ENCODE peak calls at places on chromosomes 11 and 22, in five cellular contexts. One of them, this sample, is unnamed.
A peak's percentile ranks its signal among the peaks of the same experiment; 100 is the strongest.

GRCh38 chr11:30128269-30128932 is 102.4 kb upstream of the FSHB start:
- DNase-seq in mesendoderm: peak; percentile 45
- DNase-seq in colonic mucosa: no peak
- DNase-seq in adrenal gland: peak; percentile 48
- DNase-seq in H1: no peak
- DNase-seq in this sample: no peak

GRCh38 chr11:1839924-1840779 is 1.4 kb downstream of the TNNI2 start:
- DNase-seq in mesendoderm: no peak
- DNase-seq in colonic mucosa: peak; percentile 54
- DNase-seq in adrenal gland: peak; percentile 56
- DNase-seq in H1: no peak
- DNase-seq in this sample: peak; percentile 88

GRCh38 chr11:61041755-61042518 is 60.4 kb upstream of the CD5 start:
- DNase-seq in mesendoderm: peak; percentile 59
- DNase-seq in colonic mucosa: peak; percentile 44
- DNase-seq in adrenal gland: peak; percentile 7
- DNase-seq in H1: peak; percentile 21
- DNase-seq in this sample: peak; percentile 82

GRCh38 chr11:62974848-62975522 is 9.8 kb downstream of the SLC22A6 start:
- DNase-seq in mesendoderm: peak; percentile 59
- DNase-seq in colonic mucosa: peak; percentile 88
- DNase-seq in adrenal gland: peak; percentile 8
- DNase-seq in H1: peak; percentile 25
- DNase-seq in this sample: peak; percentile 85

GRCh38 chr11:129640671-129641070 is 175.0 kb upstream of the TMEM45B start:
- DNase-seq in mesendoderm: no peak
- DNase-seq in colonic mucosa: no peak
- DNase-seq in adrenal gland: no peak
- DNase-seq in H1: no peak
- DNase-seq in this sample: no peak

GRCh38 chr22:43432883-43433415 is 21.1 kb downstream of the MPPED1 start:
- DNase-seq in mesendoderm: no peak
- DNase-seq in colonic mucosa: no peak
- DNase-seq in adrenal gland: no peak
- DNase-seq in H1: no peak
- DNase-seq in this sample: no peak

GRCh38 chr11:4071828-4072421 is 22.7 kb upstream of the RRM1 start:
- DNase-seq in mesendoderm: peak; percentile 14
- DNase-seq in colonic mucosa: no peak
- DNase-seq in adrenal gland: no peak
- DNase-seq in H1: no peak
- DNase-seq in this sample: no peak

GRCh38 chr11:15223318-15223717 is 108.6 kb downstream of the INSC start:
- DNase-seq in mesendoderm: no peak
- DNase-seq in colonic mucosa: no peak
- DNase-seq in adrenal gland: no peak
- DNase-seq in H1: no peak
- DNase-seq in this sample: no peak

GRCh38 chr11:72243567-72244316 is at the start of gene PHOX2A:
- DNase-seq in mesendoderm: no peak
- DNase-seq in colonic mucosa: no peak
- DNase-seq in adrenal gland: no peak
- DNase-seq in H1: no peak
- DNase-seq in this sample: no peak

GRCh38 chr11:46315033-46315738 is 32.1 kb upstream of the DGKZ start:
- DNase-seq in mesendoderm: peak; percentile 96
- DNase-seq in colonic mucosa: peak; percentile 84
- DNase-seq in adrenal gland: peak; percentile 85
- DNase-seq in H1: peak; percentile 77
- DNase-seq in this sample: peak; percentile 87

GRCh38 chr11:99015634-99016454 is 4.9 kb upstream of the CNTN5 start:
- DNase-seq in mesendoderm: peak; percentile 60
- DNase-seq in colonic mucosa: no peak
- DNase-seq in adrenal gland: peak; percentile 23
- DNase-seq in H1: no peak
- DNase-seq in this sample: no peak

GRCh38 chr22:17884084-17884483 is 109.8 kb upstream of the BID start:
- DNase-seq in mesendoderm: no peak
- DNase-seq in colonic mucosa: no peak
- DNase-seq in adrenal gland: no peak
- DNase-seq in H1: no peak
- DNase-seq in this sample: no peak

GRCh38 chr11:86644291-86644690 is 28.1 kb downstream of the ME3 start:
- DNase-seq in mesendoderm: no peak
- DNase-seq in colonic mucosa: no peak
- DNase-seq in adrenal gland: no peak
- DNase-seq in H1: no peak
- DNase-seq in this sample: no peak

GRCh38 chr11:57321996-57322880 is 2.5 kb downstream of the TNKS1BP1 start:
- DNase-seq in mesendoderm: peak; percentile 97
- DNase-seq in colonic mucosa: peak; percentile 92
- DNase-seq in adrenal gland: peak; percentile 97
- DNase-seq in H1: no peak
- DNase-seq in this sample: peak; percentile 80

GRCh38 chr11:2788751-2789140 is 89.0 kb upstream of the KCNQ1OT1 start:
- DNase-seq in mesendoderm: no peak
- DNase-seq in colonic mucosa: peak; percentile 18
- DNase-seq in adrenal gland: no peak
- DNase-seq in H1: no peak
- DNase-seq in this sample: peak; percentile 31

GRCh38 chr11:2559527-2560311 is 114.9 kb downstream of the KCNQ1 start:
- DNase-seq in mesendoderm: no peak
- DNase-seq in colonic mucosa: no peak
- DNase-seq in adrenal gland: peak; percentile 9
- DNase-seq in H1: no peak
- DNase-seq in this sample: peak; percentile 42

GRCh38 chr22:20509344-20510047 is 2.1 kb downstream of the MED15 start:
- DNase-seq in mesendoderm: peak; percentile 80
- DNase-seq in colonic mucosa: peak; percentile 81
- DNase-seq in adrenal gland: peak; percentile 96
- DNase-seq in H1: no peak
- DNase-seq in this sample: peak; percentile 88

GRCh38 chr11:20070459-20070858 is 89.8 kb downstream of the DBX1 start:
- DNase-seq in mesendoderm: no peak
- DNase-seq in colonic mucosa: no peak
- DNase-seq in adrenal gland: no peak
- DNase-seq in H1: no peak
- DNase-seq in this sample: no peak

GRCh38 chr11:114891911-114892310 is 213.6 kb downstream of the NXPE2 start:
- DNase-seq in mesendoderm: no peak
- DNase-seq in colonic mucosa: no peak
- DNase-seq in adrenal gland: no peak
- DNase-seq in H1: no peak
- DNase-seq in this sample: no peak

GRCh38 chr11:114892381-114893197 is 214.3 kb downstream of the NXPE2 start:
- DNase-seq in mesendoderm: peak; percentile 39
- DNase-seq in colonic mucosa: peak; percentile 28
- DNase-seq in adrenal gland: peak; percentile 8
- DNase-seq in H1: no peak
- DNase-seq in this sample: no peak

GRCh38 chr11:114886644-114887259 is 208.4 kb downstream of the NXPE2 start:
- DNase-seq in mesendoderm: no peak
- DNase-seq in colonic mucosa: no peak
- DNase-seq in adrenal gland: no peak
- DNase-seq in H1: no peak
- DNase-seq in this sample: no peak

GRCh38 chr11:114890076-114890475 is 211.7 kb downstream of the NXPE2 start:
- DNase-seq in mesendoderm: no peak
- DNase-seq in colonic mucosa: no peak
- DNase-seq in adrenal gland: no peak
- DNase-seq in H1: no peak
- DNase-seq in this sample: no peak

DNA sequence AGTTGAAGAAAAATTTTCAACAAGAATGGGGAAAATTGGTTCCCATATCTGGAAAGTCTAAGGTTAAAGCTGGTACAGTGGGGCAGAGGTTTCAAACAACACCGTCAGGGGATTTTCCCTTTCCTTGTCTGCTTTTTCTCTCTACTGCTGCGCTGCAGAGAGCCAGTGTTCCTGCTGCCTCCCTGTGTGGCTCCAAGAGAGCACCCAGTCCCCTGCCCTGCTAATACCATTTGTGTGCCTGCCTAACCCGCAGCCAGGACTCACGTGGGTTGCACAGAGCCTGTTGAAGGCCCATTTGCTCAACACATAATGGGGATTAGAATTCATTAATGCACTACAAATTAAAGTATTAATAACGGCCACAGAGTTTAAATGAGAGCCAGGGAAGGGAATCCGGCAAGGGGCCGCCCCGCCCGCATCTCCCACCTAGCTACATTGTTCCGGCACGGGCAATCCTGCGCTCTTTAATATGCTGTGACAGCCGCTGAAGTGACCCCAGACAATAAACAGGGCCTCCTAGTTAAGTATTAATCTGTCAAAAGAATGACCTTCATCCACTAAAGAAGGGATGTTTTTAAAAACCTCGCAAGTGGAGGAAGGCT is 211.2 kb downstream of the NXPE2 start:
- DNase-seq in mesendoderm: no peak
- DNase-seq in colonic mucosa: no peak
- DNase-seq in adrenal gland: no peak
- DNase-seq in H1: no peak
- DNase-seq in this sample: no peak
- H3K27ac ChIP-seq in mesendoderm: no peak overlapping the region
- H3K27ac ChIP-seq in colonic mucosa: no peak overlapping the region
- H3K27ac ChIP-seq in adrenal gland: no peak overlapping the region
- H3K27ac ChIP-seq in H1: no peak overlapping the region
- H3K27ac ChIP-seq in this sample: no peak overlapping the region

GRCh38 chr11:64340671-64341335 is 799 bp downstream of the CCDC88B start:
- DNase-seq in mesendoderm: peak; percentile 86
- DNase-seq in colonic mucosa: peak; percentile 90
- DNase-seq in adrenal gland: no peak
- DNase-seq in H1: no peak
- DNase-seq in this sample: peak; percentile 90
- H3K27ac ChIP-seq in mesendoderm: no peak overlapping the region
- H3K27ac ChIP-seq in colonic mucosa: no peak overlapping the region
- H3K27ac ChIP-seq in adrenal gland: no peak overlapping the region
- H3K27ac ChIP-seq in H1: no peak overlapping the region
- H3K27ac ChIP-seq in this sample: peak overlapping the region; percentile 24

GRCh38 chr11:36432747-36433146 is 77.3 kb downstream of the TRAF6 start:
- DNase-seq in mesendoderm: no peak
- DNase-seq in colonic mucosa: no peak
- DNase-seq in adrenal gland: no peak
- DNase-seq in H1: no peak
- DNase-seq in this sample: no peak

GRCh38 chr11:36433896-36434295 is 76.2 kb downstream of the TRAF6 start:
- DNase-seq in mesendoderm: no peak
- DNase-seq in colonic mucosa: no peak
- DNase-seq in adrenal gland: no peak
- DNase-seq in H1: no peak
- DNase-seq in this sample: no peak

GRCh38 chr11:36436589-36436988 is 73.5 kb downstream of the TRAF6 start:
- DNase-seq in mesendoderm: no peak
- DNase-seq in colonic mucosa: no peak
- DNase-seq in adrenal gland: no peak
- DNase-seq in H1: no peak
- DNase-seq in this sample: no peak

GRCh38 chr11:36437413-36437812 is 72.7 kb downstream of the TRAF6 start:
- DNase-seq in mesendoderm: no peak
- DNase-seq in colonic mucosa: no peak
- DNase-seq in adrenal gland: no peak
- DNase-seq in H1: no peak
- DNase-seq in this sample: no peak

GRCh38 chr11:36436084-36436483 is 74.0 kb downstream of the TRAF6 start:
- DNase-seq in mesendoderm: no peak
- DNase-seq in colonic mucosa: no peak
- DNase-seq in adrenal gland: peak; percentile 83
- DNase-seq in H1: no peak
- DNase-seq in this sample: no peak
- H3K27ac ChIP-seq in mesendoderm: no peak overlapping the region
- H3K27ac ChIP-seq in colonic mucosa: no peak overlapping the region
- H3K27ac ChIP-seq in adrenal gland: no peak overlapping the region
- H3K27ac ChIP-seq in H1: no peak overlapping the region
- H3K27ac ChIP-seq in this sample: no peak overlapping the region

DNA sequence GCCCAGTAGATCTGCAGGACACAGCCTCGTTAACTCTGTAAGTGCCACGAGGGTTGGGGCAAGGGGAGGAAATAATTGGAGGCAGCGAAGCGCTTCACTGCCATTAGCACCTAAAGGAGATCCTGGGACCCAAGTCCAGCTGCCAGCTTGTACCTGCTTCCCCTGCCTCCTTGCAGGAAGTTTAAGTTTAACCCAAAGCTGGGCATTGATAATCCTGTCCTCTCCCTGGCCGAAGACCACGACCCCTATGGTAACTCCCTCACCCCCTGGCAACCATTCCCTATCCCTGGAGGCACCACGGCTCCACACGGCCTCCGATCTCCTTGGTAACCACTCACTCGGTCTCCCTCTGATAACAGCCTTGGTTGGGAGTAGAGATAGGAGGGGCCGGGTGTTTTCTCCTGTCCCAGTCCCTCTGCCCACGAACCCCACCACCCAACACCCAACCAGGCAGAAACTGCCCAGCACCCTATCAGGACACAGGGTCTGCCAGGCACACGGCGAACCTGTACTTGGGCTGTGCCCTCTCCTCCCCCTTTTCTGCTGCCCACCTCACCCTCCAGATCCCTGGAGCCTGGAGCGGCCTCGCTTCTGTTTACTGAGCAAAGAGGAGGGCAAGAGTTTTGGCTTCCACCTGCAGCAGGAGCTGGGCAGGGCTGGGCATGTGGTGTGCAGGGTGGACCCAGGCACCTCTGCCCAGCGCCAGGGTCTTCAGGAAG is 800 bp downstream of the NHERF4 start:
- DNase-seq in mesendoderm: no peak
- DNase-seq in colonic mucosa: peak; percentile 36
- DNase-seq in adrenal gland: no peak
- DNase-seq in H1: no peak
- DNase-seq in this sample: no peak
- H3K27ac ChIP-seq in mesendoderm: no peak overlapping the region
- H3K27ac ChIP-seq in colonic mucosa: peak overlapping the region; percentile 68
- H3K27ac ChIP-seq in adrenal gland: no peak overlapping the region
- H3K27ac ChIP-seq in H1: no peak overlapping the region
- H3K27ac ChIP-seq in this sample: peak overlapping the region; percentile 73

DNA sequence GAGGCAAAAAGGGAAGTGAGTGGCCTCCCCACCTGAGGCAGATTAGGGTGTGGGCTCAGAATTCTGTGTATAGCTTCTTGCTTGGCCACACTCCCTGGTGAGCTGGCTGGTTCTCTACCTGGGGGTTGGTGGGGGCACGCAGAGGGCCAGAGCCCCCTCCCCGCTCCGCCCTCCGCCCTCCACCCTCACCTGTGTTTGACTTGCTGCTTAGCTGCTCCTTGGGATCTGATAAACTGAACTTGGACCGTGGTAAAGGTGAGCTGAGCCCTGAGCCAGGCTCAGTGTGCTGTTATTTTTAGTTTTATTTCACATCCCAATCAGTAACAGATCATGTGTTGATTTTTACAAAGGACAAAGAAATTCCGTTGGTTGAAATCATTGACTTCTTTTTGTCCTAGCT is 1.9 kb downstream of the OVOL1 start:
- DNase-seq in mesendoderm: no peak
- DNase-seq in colonic mucosa: peak; percentile 30
- DNase-seq in adrenal gland: no peak
- DNase-seq in H1: no peak
- DNase-seq in this sample: no peak
- H3K27ac ChIP-seq in mesendoderm: no peak overlapping the region
- H3K27ac ChIP-seq in colonic mucosa: peak overlapping the region; percentile 87
- H3K27ac ChIP-seq in adrenal gland: no peak overlapping the region
- H3K27ac ChIP-seq in H1: no peak overlapping the region
- H3K27ac ChIP-seq in this sample: peak overlapping the region; percentile 95

GRCh38 chr11:33320814-33321330 is 63.7 kb downstream of the HIPK3 start:
- DNase-seq in mesendoderm: peak; percentile 46
- DNase-seq in colonic mucosa: no peak
- DNase-seq in adrenal gland: no peak
- DNase-seq in H1: no peak
- DNase-seq in this sample: no peak
- H3K27ac ChIP-seq in mesendoderm: no peak overlapping the region
- H3K27ac ChIP-seq in colonic mucosa: no peak overlapping the region
- H3K27ac ChIP-seq in adrenal gland: no peak overlapping the region
- H3K27ac ChIP-seq in H1: no peak overlapping the region
- H3K27ac ChIP-seq in this sample: peak overlapping the region; percentile 63

This sample was measured in Peyer's patch.